ENCODE peak calls at places on chromosome 18, in four cellular contexts. I is fibroblast of lung, Z is IMR-90, J is GM10248. D is an unnamed sample.

GRCh38 chr18:36323421-36323820 is 25.9 kb downstream of the FHOD3 start:
- DNase-seq in I (no peak), Z (no peak), J (no peak), D (no peak)

GRCh38 chr18:67354091-67354490 is 162.4 kb downstream of the DSEL start:
- DNase-seq in I (no peak), Z (no peak), J (no peak), D (no peak)

GRCh38 chr18:74493689-74494088 is 2.5 kb upstream of the CNDP2 start:
- DNase-seq in I (peak), Z (peak), J (peak), D (peak)

GRCh38 chr18:20971886-20972267 is 139.7 kb downstream of the ROCK1 start:
- DNase-seq in I (peak), Z (peak), J (peak), D (peak)

GRCh38 chr18:12059334-12060181 is 34.1 kb upstream of the ANKRD62 start:
- DNase-seq in I (no peak), Z (no peak), J (no peak), D (no peak)

GRCh38 chr18:23730850-23731249 is 41.6 kb downstream of the LAMA3 start:
- DNase-seq in I (no peak), Z (no peak), J (no peak), D (no peak)

GRCh38 chr18:2410688-2411087 is 160.6 kb downstream of the METTL4 start:
- DNase-seq in I (peak), Z (no peak), J (no peak), D (no peak)

GRCh38 chr18:22398464-22398863 is 19.3 kb downstream of the CTAGE1 start:
- DNase-seq in I (no peak), Z (no peak), J (no peak), D (no peak)

GRCh38 chr18:59052965-59053960 is 86.4 kb upstream of the SEC11C start:
- DNase-seq in I (peak), Z (no peak), J (no peak), D (no peak)

GRCh38 chr18:812123-812672 is at the start of gene YES1:
- DNase-seq in I (peak), Z (peak), J (peak), D (peak)

GRCh38 chr18:43744960-43745740 is 467.9 kb upstream of the SYT4 start:
- DNase-seq in I (peak), Z (no peak), J (no peak), D (no peak)

GRCh38 chr18:34159691-34160185 is 65.0 kb downstream of the NOL4 start:
- DNase-seq in I (no peak), Z (no peak), J (peak), D (no peak)

GRCh38 chr18:7082666-7083065 is 34.9 kb downstream of the LAMA1 start:
- DNase-seq in I (no peak), Z (no peak), J (no peak), D (no peak)

GRCh38 chr18:75790821-75791220 is 363.3 kb upstream of the SMIM21 start:
- DNase-seq in I (no peak), Z (no peak), J (no peak), D (no peak)

GRCh38 chr18:2878656-2879330 is 32.0 kb downstream of the EMILIN2 start:
- DNase-seq in I (no peak), Z (no peak), J (no peak), D (no peak)

GRCh38 chr18:10134204-10134603 is 220.4 kb downstream of the VAPA start:
- DNase-seq in I (no peak), Z (no peak), J (no peak), D (no peak)

GRCh38 chr18:57970356-57971095 is 73.5 kb upstream of the NEDD4L start:
- DNase-seq in I (no peak), Z (no peak), J (no peak), D (no peak)

GRCh38 chr18:79926715-79927596 is 24.5 kb downstream of the SLC66A2 start:
- DNase-seq in I (no peak), Z (no peak), J (no peak), D (no peak)

GRCh38 chr18:78221496-78221895 is 758.1 kb upstream of the SALL3 start:
- DNase-seq in I (no peak), Z (no peak), J (no peak), D (no peak)

GRCh38 chr18:70693196-70693595 is 404.4 kb downstream of the SOCS6 start:
- DNase-seq in I (peak), Z (peak), J (no peak), D (no peak)

GRCh38 chr18:75247601-75248421 is 37.2 kb downstream of the TSHZ1 start:
- DNase-seq in I (peak), Z (peak), J (no peak), D (peak)

GRCh38 chr18:57542801-57543427 is 43.6 kb downstream of the FECH start:
- DNase-seq in I (peak), Z (peak), J (no peak), D (peak)

GRCh38 chr18:23158058-23158457 is 22.8 kb downstream of the CABLES1 start:
- DNase-seq in I (no peak), Z (no peak), J (no peak), D (no peak)

GRCh38 chr18:35041752-35042379 is 653 bp downstream of the MAPRE2 start:
- DNase-seq in I (peak), Z (no peak), J (peak), D (peak)

GRCh38 chr18:3454365-3455089 is 4.6 kb downstream of the TGIF1 start:
- DNase-seq in I (peak), Z (peak), J (peak), D (peak)

GRCh38 chr18:34901299-34901698 is 139.9 kb upstream of the MAPRE2 start:
- DNase-seq in I (peak), Z (peak), J (no peak), D (no peak)

GRCh38 chr18:8719192-8719591 is 13.8 kb downstream of the MTCL1 start:
- DNase-seq in I (peak), Z (no peak), J (no peak), D (no peak)

D was measured in myocyte.